ENCODE peak calls at places on chromosomes 3 and 15, in four cellular contexts. I is colonic mucosa, T is body of pancreas, S is breast epithelium. D is an unnamed sample.

GRCh38 chr3:135099734-135100348 is 304.8 kb downstream of the EPHB1 start:
- DNase-seq in I (no peak), T (no peak), S (no peak), D (no peak)

GRCh38 chr3:127288921-127289645 is 1.2 kb upstream of the PRR20G start:
- DNase-seq in I (no peak), T (no peak), S (no peak), D (no peak)

GRCh38 chr3:118682916-118683315 is 351.7 kb downstream of the IGSF11 start:
- DNase-seq in I (no peak), T (no peak), S (no peak), D (no peak)

GRCh38 chr3:115245437-115245836 is 98.3 kb upstream of the ZBTB20 start:
- DNase-seq in I (no peak), T (no peak), S (no peak), D (no peak)

GRCh38 chr3:141366285-141367037 is 1.8 kb upstream of the ZBTB38 start:
- DNase-seq in I (peak; percentile 60), T (peak; percentile 56), S (peak; percentile 87), D (no peak)

GRCh38 chr3:148389916-148390315 is 307.8 kb upstream of the AGTR1 start:
- DNase-seq in I (no peak), T (no peak), S (no peak), D (no peak)

GRCh38 chr3:137845161-137845560 is 81.0 kb downstream of the SOX14 start:
- DNase-seq in I (no peak), T (no peak), S (no peak), D (no peak)

GRCh38 chr3:101928890-101929289 is 79.6 kb downstream of the NFKBIZ start:
- DNase-seq in I (no peak), T (no peak), S (no peak), D (no peak)

GRCh38 chr3:34323517-34323916 is 525.1 kb downstream of the PDCD6IP start:
- DNase-seq in I (no peak), T (no peak), S (no peak), D (no peak)

GRCh38 chr3:111715911-111716523 is 120.9 kb upstream of the ZBED2 start:
- DNase-seq in I (peak; percentile 78), T (peak; percentile 67), S (peak; percentile 36), D (peak; percentile 85)

GRCh38 chr3:140359198-140359995 is 318.5 kb upstream of the TRIM42 start:
- DNase-seq in I (no peak), T (no peak), S (no peak), D (no peak)

GRCh38 chr15:58548308-58549012 is 116.7 kb downstream of the LIPC start:
- DNase-seq in I (no peak), T (no peak), S (no peak), D (no peak)

GRCh38 chr3:194405756-194406155 is 6.7 kb upstream of the GP5 start:
- DNase-seq in I (no peak), T (no peak), S (no peak), D (no peak)

GRCh38 chr15:79066391-79067090 is 24.0 kb downstream of the RASGRF1 start:
- DNase-seq in I (no peak), T (no peak), S (no peak), D (no peak)

GRCh38 chr3:23221136-23221535 is 18.0 kb downstream of the UBE2E2 start:
- DNase-seq in I (no peak), T (no peak), S (no peak), D (no peak)

GRCh38 chr3:183826448-183826847 is 1.1 kb upstream of the MAP6D1 start:
- DNase-seq in I (no peak), T (peak; percentile 47), S (no peak), D (no peak)

GRCh38 chr3:15284121-15284889 is 48.1 kb downstream of the SH3BP5 start:
- DNase-seq in I (peak; percentile 49), T (no peak), S (peak; percentile 54), D (peak; percentile 49)

GRCh38 chr3:17737591-17737990 is 4.8 kb downstream of the TBC1D5 start:
- DNase-seq in I (no peak), T (no peak), S (no peak), D (no peak)

GRCh38 chr3:52108302-52109232 is 45.7 kb downstream of the POC1A start:
- DNase-seq in I (no peak), T (no peak), S (no peak), D (peak; percentile 67)

GRCh38 chr15:74768771-74769342 is 13.0 kb upstream of the CSK start:
- DNase-seq in I (peak; percentile 54), T (peak; percentile 67), S (peak; percentile 57), D (peak; percentile 78)

GRCh38 chr3:11091791-11092190 is 62.5 kb upstream of the HRH1 start:
- DNase-seq in I (no peak), T (no peak), S (no peak), D (no peak)

GRCh38 chr3:10357592-10358308 is 36.8 kb upstream of the SEC13 start:
- DNase-seq in I (no peak), T (no peak), S (no peak), D (peak; percentile 72)

GRCh38 chr15:95973566-95974256 is 356.8 kb upstream of the NR2F2 start:
- DNase-seq in I (no peak), T (no peak), S (no peak), D (no peak)

GRCh38 chr15:34976073-34976472 is 6.5 kb upstream of the AQR start:
- DNase-seq in I (no peak), T (no peak), S (no peak), D (no peak)
- H3K36me3 ChIP-seq in I (no peaks in the 10 kb centered on the region), T (no peaks in the 10 kb centered on the region), S (no peaks in the 10 kb centered on the region), D (no peaks in the 10 kb centered on the region)

DNA sequence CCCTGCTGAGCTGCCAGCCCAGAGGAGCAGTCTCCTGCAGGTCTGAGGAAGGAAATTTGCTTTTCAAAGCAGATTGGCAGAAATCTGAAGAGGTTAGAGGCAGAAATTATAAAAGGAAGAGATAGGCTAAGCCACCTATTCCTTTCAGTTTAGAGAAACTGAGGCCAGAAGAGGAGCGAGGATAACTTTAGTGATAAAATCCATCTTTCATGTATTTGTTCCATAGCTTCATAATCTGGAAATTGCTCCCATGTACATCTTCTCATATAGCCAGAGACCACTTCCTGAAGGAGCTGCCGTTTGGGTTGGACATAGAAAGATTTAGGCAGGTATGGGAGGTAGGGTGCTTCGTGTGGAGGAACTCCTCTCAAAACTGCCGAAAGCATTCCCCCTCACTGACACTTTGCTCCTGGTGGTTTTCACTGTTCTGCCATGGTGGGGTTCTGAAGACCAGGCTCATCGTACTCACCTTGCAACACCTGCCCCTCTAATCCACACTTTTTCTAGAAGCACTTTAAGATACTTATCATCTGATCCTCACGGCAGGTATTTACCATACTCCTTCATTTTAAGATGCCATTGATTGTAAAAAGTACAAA is 670 bp upstream of the ACAP2 start:
- DNase-seq in I (no peak), T (no peak), S (no peak), D (no peak)
- H3K4me3 ChIP-seq in I (peak overlapping the region; percentile 17), T (no peak overlapping the region), S (peak overlapping the region; percentile 76), D (peak overlapping the region; percentile 41)

GRCh38 chr3:47273564-47273963 is 9.0 kb downstream of the KIF9 start:
- DNase-seq in I (no peak), T (no peak), S (no peak), D (no peak)
- TF ChIP-seq CTCF in I (no peak), T (no peak), S (no peak), D (no peak)

DNA sequence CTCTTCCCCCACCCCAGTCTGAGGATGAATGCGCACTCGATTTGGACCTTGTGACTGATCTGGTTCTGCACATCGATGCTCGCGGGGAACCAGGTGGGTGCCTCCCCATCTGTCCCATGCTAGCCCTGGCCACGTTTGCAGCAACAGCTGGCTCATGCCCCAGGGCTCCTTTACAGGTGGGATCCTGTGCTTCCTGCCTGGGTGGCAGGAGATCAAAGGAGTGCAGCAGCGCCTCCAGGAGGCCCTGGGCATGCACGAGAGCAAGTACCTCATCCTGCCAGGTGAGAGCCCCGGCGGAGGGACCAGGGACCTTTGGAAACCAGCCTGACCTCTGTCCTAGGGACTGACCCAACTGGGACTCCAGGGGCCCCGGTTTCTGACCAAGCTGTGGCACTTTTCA is 44.3 kb downstream of the DHX30 start:
- DNase-seq in I (no peak), T (no peak), S (no peak), D (no peak)
- H3K36me3 ChIP-seq in I (peaks cover 22% of the 10 kb centered on the region), T (peaks cover 18% of the 10 kb centered on the region), S (peaks cover 11% of the 10 kb centered on the region), D (peaks cover 70% of the 10 kb centered on the region)

DNA sequence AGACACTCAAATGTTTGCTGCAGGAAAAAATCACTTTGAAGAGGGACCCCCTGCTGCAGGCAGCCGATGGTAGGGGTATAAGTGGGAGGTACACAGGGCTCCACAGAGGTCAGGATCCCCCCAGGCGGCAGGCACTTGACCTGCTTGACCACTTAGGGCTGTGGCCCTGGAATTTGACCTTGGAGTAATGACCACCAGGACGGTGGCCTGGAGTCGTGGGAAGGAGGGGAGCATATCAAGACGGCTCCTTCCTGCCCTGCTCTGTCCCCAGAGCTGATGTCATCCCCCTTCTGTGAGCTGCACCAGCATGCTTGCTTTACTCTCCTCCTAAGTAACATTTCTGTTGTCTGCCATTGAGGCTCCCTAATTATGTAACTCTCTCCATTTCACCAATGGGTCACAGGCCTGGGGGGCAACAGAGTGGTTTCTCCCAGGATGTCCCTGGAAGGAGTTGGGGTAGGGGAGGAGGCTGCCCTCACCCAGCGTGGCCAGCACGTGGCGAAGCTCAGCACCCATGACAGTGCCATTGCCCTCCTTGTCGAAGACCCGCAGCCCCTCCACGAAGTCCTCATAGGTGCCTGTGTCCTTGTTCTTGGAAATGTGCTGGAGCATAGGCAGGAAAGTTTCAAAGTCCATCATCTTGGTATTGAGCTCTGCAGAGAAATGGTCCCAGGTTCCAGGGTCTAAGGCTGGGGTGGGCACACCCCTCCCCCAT is 4.1 kb downstream of the MYL3 start:
- DNase-seq in I (no peak), T (no peak), S (no peak), D (peak; percentile 0)
- H3K4me3 ChIP-seq in I (no peak overlapping the region), T (no peak overlapping the region), S (no peak overlapping the region), D (no peak overlapping the region)

GRCh38 chr3:130699765-130700164 is 46.9 kb downstream of the PIK3R4 start:
- DNase-seq in I (no peak), T (no peak), S (no peak), D (peak; percentile 17)
- TF ChIP-seq CTCF in I (peak; percentile 32), T (peak; percentile 19), S (no peak), D (peak; percentile 72)

D was measured in BE2C.